ENCODE peak calls at places on chromosome 21, in four cellular contexts. C is astrocyte, B is heart left ventricle, X is AG04450. Q is an unnamed sample.

GRCh38 chr21:40002978-40003377 is 135.7 kb downstream of the PCP4 start:
- DNase-seq in C (no peak), B (no peak), X (no peak), Q (no peak)

GRCh38 chr21:29704719-29705118 is 235.1 kb downstream of the GRIK1 start:
- DNase-seq in C (peak), B (no peak), X (no peak), Q (no peak)

GRCh38 chr21:21730524-21730923 is 732.3 kb downstream of the NCAM2 start:
- DNase-seq in C (peak), B (no peak), X (no peak), Q (no peak)

GRCh38 chr21:29504751-29505321 is 206.1 kb downstream of the BACH1 start:
- DNase-seq in C (peak), B (no peak), X (peak), Q (no peak)

GRCh38 chr21:31660134-31660565 is 657 bp downstream of the SOD1 start:
- DNase-seq in C (no peak), B (no peak), X (no peak), Q (no peak)

GRCh38 chr21:46457801-46458314 is 833 bp upstream of the DIP2A start:
- DNase-seq in C (peak), B (peak), X (peak), Q (no peak)

GRCh38 chr21:28714795-28715464 is 277.7 kb downstream of the LTN1 start:
- DNase-seq in C (peak), B (no peak), X (peak), Q (no peak)

GRCh38 chr21:17726047-17726446 is 93.1 kb downstream of the C21orf91 start:
- DNase-seq in C (no peak), B (no peak), X (no peak), Q (no peak)

GRCh38 chr21:25369524-25370300 is 237.6 kb downstream of the MRPL39 start:
- DNase-seq in C (peak), B (no peak), X (no peak), Q (no peak)

GRCh38 chr21:29371464-29371863 is 72.7 kb downstream of the BACH1 start:
- DNase-seq in C (no peak), B (no peak), X (no peak), Q (no peak)

GRCh38 chr21:33860332-33860879 is 55.2 kb downstream of the ATP5PO start:
- DNase-seq in C (no peak), B (peak), X (no peak), Q (no peak)

GRCh38 chr21:17429936-17430335 is 82.9 kb upstream of the CXADR start:
- DNase-seq in C (no peak), B (no peak), X (no peak), Q (no peak)

GRCh38 chr21:32364801-32365200 is 28.0 kb downstream of the URB1 start:
- DNase-seq in C (no peak), B (no peak), X (no peak), Q (no peak)

GRCh38 chr21:32131960-32132359 is 146.9 kb downstream of the MIS18A start:
- DNase-seq in C (peak), B (no peak), X (no peak), Q (no peak)

GRCh38 chr21:36478941-36479340 is 981 bp downstream of the CLDN14 start:
- DNase-seq in C (peak), B (no peak), X (no peak), Q (no peak)

GRCh38 chr21:36419241-36419640 is 34.0 kb downstream of the CHAF1B start:
- DNase-seq in C (no peak), B (no peak), X (no peak), Q (no peak)

GRCh38 chr21:28684351-28684750 is 308.3 kb downstream of the LTN1 start:
- DNase-seq in C (no peak), B (no peak), X (no peak), Q (no peak)

GRCh38 chr21:15257646-15258045 is 192.8 kb upstream of the NRIP1 start:
- DNase-seq in C (no peak), B (no peak), X (no peak), Q (no peak)

GRCh38 chr21:29656504-29657227 is 283.1 kb downstream of the GRIK1 start:
- DNase-seq in C (peak), B (no peak), X (no peak), Q (no peak)

GRCh38 chr21:18354947-18355346 is 48.6 kb downstream of the TMPRSS15 start:
- DNase-seq in C (peak), B (no peak), X (no peak), Q (no peak)

GRCh38 chr21:16071082-16071481 is 341.3 kb downstream of the USP25 start:
- DNase-seq in C (peak), B (no peak), X (no peak), Q (no peak)

GRCh38 chr21:16198546-16198945 is 468.8 kb downstream of the USP25 start:
- DNase-seq in C (peak), B (no peak), X (no peak), Q (no peak)

GRCh38 chr21:36704281-36704957 is 5.5 kb downstream of the SIM2 start:
- DNase-seq in C (no peak), B (no peak), X (no peak), Q (no peak)

GRCh38 chr21:22871692-22872091 is 1873.5 kb downstream of the NCAM2 start:
- DNase-seq in C (no peak), B (no peak), X (no peak), Q (no peak)

GRCh38 chr21:16117851-16118592 is 388.2 kb downstream of the USP25 start:
- DNase-seq in C (peak), B (no peak), X (peak), Q (peak)

GRCh38 chr21:36518883-36519492 is 39.1 kb upstream of the CLDN14 start:
- DNase-seq in C (no peak), B (no peak), X (no peak), Q (no peak)

GRCh38 chr21:29245104-29245643 is 53.5 kb upstream of the BACH1 start:
- DNase-seq in C (no peak), B (no peak), X (no peak), Q (no peak)

GRCh38 chr21:46422636-46423241 is 36.0 kb upstream of the DIP2A start:
- DNase-seq in C (no peak), B (no peak), X (no peak), Q (no peak)

GRCh38 chr21:45299864-45300785 is 12.4 kb upstream of the POFUT2 start:
- DNase-seq in C (peak), B (peak), X (no peak), Q (no peak)
- H3K27ac ChIP-seq in C (peak), B (peak), X (no peak), Q (no peak)

GRCh38 chr21:38787461-38788274 is 18.1 kb upstream of the ETS2 start:
- DNase-seq in C (peak), B (no peak), X (no peak), Q (no peak)
- H3K27ac ChIP-seq in C (peak), B (no peak), X (no peak), Q (no peak)

DNA sequence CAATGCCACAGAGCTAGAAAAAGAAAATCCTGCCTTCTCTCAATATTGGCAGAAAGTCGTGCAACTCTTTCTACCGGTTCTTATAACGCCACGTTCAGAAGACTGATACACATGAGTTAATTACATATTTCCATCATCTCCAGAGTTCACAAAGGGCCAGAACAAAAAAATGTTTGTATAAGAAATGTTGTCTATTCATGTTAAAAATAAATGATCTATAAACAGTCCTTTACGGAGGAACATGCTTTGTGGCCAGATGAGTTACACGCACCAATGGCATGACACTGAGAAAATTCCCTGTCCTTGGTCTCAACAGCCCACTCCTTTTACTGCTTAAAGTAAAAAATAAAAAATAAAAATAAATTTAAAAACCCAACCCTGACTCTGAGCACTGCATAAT is 29.5 kb downstream of the C2CD2 start:
- DNase-seq in C (peak), B (no peak), X (no peak), Q (no peak)
- H3K27ac ChIP-seq in C (peak), B (peak), X (no peak), Q (no peak)

GRCh38 chr21:34945288-34945687 is 103.8 kb downstream of the RUNX1 start:
- DNase-seq in C (no peak), B (no peak), X (no peak), Q (no peak)

GRCh38 chr21:34941162-34941561 is 107.9 kb downstream of the RUNX1 start:
- DNase-seq in C (no peak), B (no peak), X (no peak), Q (no peak)

GRCh38 chr21:34944015-34944755 is 104.9 kb downstream of the RUNX1 start:
- DNase-seq in C (no peak), B (no peak), X (no peak), Q (no peak)

GRCh38 chr21:34939673-34940321 is 109.3 kb downstream of the RUNX1 start:
- DNase-seq in C (no peak), B (no peak), X (no peak), Q (no peak)

DNA sequence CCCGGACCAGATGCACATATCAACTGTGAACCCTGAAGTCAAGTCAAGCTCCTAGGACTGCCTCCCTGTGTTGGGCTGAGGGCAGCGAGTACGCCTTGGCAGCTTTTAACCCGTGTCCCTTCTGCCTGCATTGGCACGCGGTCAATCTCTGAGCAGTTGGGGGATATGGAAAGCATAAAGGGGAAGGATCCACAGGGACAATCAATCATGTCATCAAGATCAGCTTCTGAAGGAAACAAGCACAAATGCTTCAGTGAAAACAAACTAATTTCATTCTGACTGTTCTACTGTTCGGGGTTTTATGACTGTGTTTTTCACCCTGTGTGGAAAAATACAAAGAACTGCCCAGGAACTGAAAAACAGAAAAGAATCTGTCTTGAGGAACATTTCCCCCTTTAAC is 106.2 kb downstream of the RUNX1 start:
- DNase-seq in C (no peak), B (no peak), X (no peak), Q (no peak)
- H3K27ac ChIP-seq in C (no peak), B (no peak), X (no peak), Q (no peak)

GRCh38 chr21:41325138-41325537 is 8.5 kb downstream of the FAM3B start:
- DNase-seq in C (no peak), B (no peak), X (no peak), Q (no peak)

GRCh38 chr21:41319273-41319672 is 2.7 kb downstream of the FAM3B start:
- DNase-seq in C (no peak), B (no peak), X (no peak), Q (no peak)

GRCh38 chr21:41321211-41321907 is 4.8 kb downstream of the FAM3B start:
- DNase-seq in C (no peak), B (no peak), X (no peak), Q (no peak)

GRCh38 chr21:41321908-41322495 is 5.4 kb downstream of the FAM3B start:
- DNase-seq in C (no peak), B (no peak), X (no peak), Q (no peak)

DNA sequence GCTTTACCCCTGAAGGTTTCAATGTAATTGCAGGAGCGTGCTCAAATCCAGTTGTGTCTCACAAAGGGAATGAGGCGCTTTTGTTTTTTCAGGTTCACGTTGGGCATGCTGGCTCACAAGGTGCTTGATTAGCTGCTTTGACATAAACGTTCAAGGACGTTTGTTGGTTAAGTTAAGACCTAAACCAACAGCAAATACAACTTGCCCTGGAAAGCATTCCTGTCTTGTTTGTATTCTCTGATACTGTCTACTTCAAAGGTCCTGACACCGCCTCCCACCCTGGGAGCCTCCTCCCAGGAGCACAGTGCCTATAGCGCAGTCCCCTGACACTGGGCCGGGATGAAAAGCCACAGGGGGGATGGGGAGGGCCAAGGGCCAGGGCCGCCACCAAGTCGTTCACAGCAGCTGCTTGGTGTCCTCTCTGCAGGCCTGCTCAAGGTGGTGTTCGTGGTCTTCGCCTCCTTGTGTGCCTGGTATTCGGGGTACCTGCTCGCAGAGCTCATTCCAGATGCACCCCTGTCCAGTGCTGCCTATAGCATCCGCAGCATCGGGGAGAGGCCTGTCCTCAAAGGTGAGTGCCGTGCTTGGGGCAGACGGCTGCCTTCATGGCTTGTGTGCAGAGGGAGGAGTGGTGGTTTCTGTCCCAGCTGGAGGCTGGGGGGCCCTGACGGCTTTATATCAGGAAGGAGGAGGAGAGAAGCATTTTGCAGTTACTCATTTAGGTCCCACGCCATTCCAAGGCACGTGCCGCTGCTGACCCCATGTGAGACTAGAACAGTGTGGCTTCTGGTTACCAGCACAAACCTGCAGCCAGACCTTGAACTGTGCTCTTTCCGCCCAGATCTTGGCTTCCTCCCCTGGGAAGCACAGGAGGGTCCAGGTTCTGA is 6.1 kb downstream of the FAM3B start:
- DNase-seq in C (no peak), B (no peak), X (no peak), Q (no peak)
- H3K27ac ChIP-seq in C (no peak), B (no peak), X (no peak), Q (no peak)

GRCh38 chr21:43731891-43732711 is 13.2 kb downstream of the PDXK start:
- DNase-seq in C (peak), B (no peak), X (no peak), Q (peak)

GRCh38 chr21:43733060-43733459 is 14.1 kb downstream of the PDXK start:
- DNase-seq in C (no peak), B (no peak), X (no peak), Q (no peak)

GRCh38 chr21:43734131-43734634 is 15.3 kb downstream of the PDXK start:
- DNase-seq in C (peak), B (no peak), X (no peak), Q (no peak)

GRCh38 chr21:43733529-43734071 is 14.7 kb downstream of the PDXK start:
- DNase-seq in C (peak), B (no peak), X (no peak), Q (no peak)

DNA sequence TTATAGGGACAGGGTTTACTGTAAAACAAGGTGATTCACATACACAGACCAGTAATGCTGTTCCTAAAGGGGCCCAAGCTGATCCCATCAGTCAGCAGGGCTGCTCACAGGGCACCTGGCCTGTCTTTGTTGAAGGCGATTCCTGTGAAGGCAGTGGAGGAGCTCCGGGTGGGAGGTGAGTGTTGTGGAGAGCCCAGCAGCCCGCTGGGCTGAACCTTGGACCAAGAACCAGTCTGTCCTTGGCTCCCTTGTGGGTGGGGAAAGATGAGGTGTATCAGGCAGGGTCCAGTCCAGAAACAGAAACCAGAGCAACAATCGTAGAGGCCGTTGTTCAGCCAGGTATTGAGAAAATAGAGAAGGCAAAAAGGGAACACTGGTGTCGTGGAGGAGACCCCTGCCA is 12.5 kb downstream of the PDXK start:
- DNase-seq in C (no peak), B (no peak), X (no peak), Q (no peak)
- H3K27ac ChIP-seq in C (no peak), B (no peak), X (no peak), Q (no peak)

DNA sequence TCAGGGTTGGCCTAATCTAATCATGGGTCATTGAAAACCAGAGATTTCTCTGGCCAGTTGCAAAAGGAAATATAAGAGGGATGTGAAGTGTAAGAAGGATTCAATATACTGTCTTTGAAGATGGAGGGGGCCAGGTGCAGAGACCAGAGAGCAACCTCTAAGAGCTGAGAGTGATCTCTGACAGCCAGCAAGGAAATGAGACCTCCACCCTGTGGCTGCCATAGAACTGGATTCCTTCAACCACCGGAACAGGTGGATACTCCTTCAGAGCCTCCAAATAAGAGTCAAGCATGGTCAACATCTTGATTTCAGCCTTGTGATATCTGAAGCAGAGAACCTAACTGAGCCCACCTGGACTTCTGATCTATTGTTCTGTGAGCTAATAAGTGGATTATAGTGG is 128.4 kb downstream of the CYYR1 start:
- DNase-seq in C (no peak), B (no peak), X (no peak), Q (no peak)
- H3K27ac ChIP-seq in C (no peak), B (no peak), X (no peak), Q (no peak)

GRCh38 chr21:42665026-42665425 is 11.6 kb downstream of the PDE9A start:
- DNase-seq in C (no peak), B (no peak), X (no peak), Q (no peak)
- H3K27ac ChIP-seq in C (no peak), B (no peak), X (no peak), Q (peak)

Q was measured in SK-N-MC.